ENCODE peak calls at places on chromosomes 11 and 22, in six cellular contexts. U is heart left ventricle, C is IMR-90, V is neuronal stem cell, Y is endodermal cell, T is astrocyte. J is an unnamed sample.

GRCh38 chr22:42074846-42075245 is 798 bp downstream of the PHETA2 start:
- DNase-seq in T (no peak), U (no peak), Y (no peak), C (no peak), V (no peak), J (no peak)

GRCh38 chr11:85875505-85875904 is 20.3 kb downstream of the CCDC83 start:
- DNase-seq in T (peak; percentile 72), Y (no peak), C (peak; percentile 83), V (no peak), U (no peak), J (no peak)

GRCh38 chr22:39080052-39080762 is 3.1 kb downstream of the APOBEC3G start:
- DNase-seq in C (no peak), T (no peak), V (no peak), U (no peak), Y (no peak), J (peak; percentile 15)

GRCh38 chr11:37942081-37942480 is 1344.0 kb upstream of the RAG2 start:
- DNase-seq in V (no peak), T (peak; percentile 3), U (no peak), C (no peak), Y (no peak), J (no peak)

GRCh38 chr11:108286369-108286768 is 63.5 kb downstream of the ATM start:
- DNase-seq in U (no peak), Y (no peak), C (no peak), V (no peak), T (no peak), J (no peak)

GRCh38 chr11:6742260-6742659 is 29.5 kb downstream of the OR2AG2 start:
- DNase-seq in C (no peak), T (no peak), V (no peak), Y (no peak), U (no peak), J (no peak)

GRCh38 chr22:30825711-30826505 is 131.2 kb downstream of the OSBP2 start:
- DNase-seq in C (no peak), V (no peak), Y (no peak), U (no peak), T (no peak), J (no peak)

GRCh38 chr11:12251651-12252560 is 125.5 kb upstream of the PARVA start:
- DNase-seq in C (no peak), V (no peak), U (no peak), T (no peak), Y (no peak), J (no peak)

GRCh38 chr11:22829231-22830081 is at the start of gene SVIP:
- DNase-seq in V (peak; percentile 84), Y (peak; percentile 99), T (peak; percentile 71), U (peak; percentile 96), C (peak; percentile 87), J (peak; percentile 92)

DNA sequence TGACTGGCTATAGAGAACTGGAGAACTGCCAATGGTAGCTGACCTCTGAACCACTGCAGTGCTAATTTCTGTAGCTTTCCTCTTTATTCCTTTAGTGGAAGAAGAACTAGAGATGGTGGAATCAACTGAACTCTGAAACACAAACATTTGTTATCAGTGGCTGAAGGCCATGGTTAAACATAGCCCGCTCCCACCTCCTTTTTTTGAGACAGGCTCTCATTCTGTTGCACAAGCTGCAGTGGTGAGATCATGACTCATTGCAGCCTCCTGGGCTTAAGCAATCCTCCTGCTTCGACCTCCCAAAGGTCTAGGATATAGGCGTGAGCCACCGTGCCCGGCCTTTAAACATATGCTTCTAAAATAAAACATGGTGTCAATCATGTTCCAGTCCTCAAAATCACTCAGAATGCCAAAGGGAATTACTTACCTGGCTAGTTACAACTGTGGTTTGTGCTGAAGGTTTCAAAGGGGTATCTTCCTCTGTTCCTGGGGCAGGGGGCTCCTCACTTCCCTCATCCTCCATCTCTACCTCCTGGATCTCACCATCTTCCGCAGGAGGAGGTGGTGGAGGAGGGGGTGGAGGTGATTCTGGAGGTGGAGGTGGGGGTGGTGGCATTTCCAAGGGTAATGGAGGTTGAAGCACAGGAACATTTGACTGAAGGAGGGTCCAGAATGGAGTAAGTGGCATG is 9.0 kb upstream of the AGBL2 start:
- DNase-seq in U (no peak), V (no peak), Y (no peak), T (peak; percentile 43), C (peak; percentile 89), J (no peak)
- H3K36me3 ChIP-seq in U (peaks cover 100% of the 10 kb centered on the region), V (peaks cover 30% of the 10 kb centered on the region), Y (peaks cover 89% of the 10 kb centered on the region), T (peaks cover 72% of the 10 kb centered on the region), C (peaks cover 43% of the 10 kb centered on the region), J (peaks cover 99% of the 10 kb centered on the region)

GRCh38 chr11:76745059-76745376 is 38.1 kb upstream of the TSKU start:
- DNase-seq in T (no peak), U (no peak), C (no peak), V (no peak), Y (no peak), J (no peak)
- H3K4me1 ChIP-seq in T (no peaks in the 10 kb centered on the region), U (no peaks in the 10 kb centered on the region), C (no peaks in the 10 kb centered on the region), V (no peaks in the 10 kb centered on the region), Y (peaks cover 23% of the 10 kb centered on the region), J (no peaks in the 10 kb centered on the region)

GRCh38 chr11:118251858-118252652 is at the start of gene MPZL3:
- DNase-seq in U (peak; percentile 78), Y (peak; percentile 93), C (peak; percentile 44), V (peak; percentile 69), T (peak; percentile 51), J (peak; percentile 39)

GRCh38 chr11:118258410-118258809 is 5.7 kb downstream of the MPZL2 start:
- DNase-seq in V (no peak), U (no peak), C (no peak), T (no peak), Y (no peak), J (no peak)

GRCh38 chr11:118247041-118247440 is 5.1 kb downstream of the MPZL3 start:
- DNase-seq in Y (no peak), C (no peak), T (no peak), U (no peak), V (no peak), J (no peak)

GRCh38 chr11:118252688-118253087 is 523 bp upstream of the MPZL3 start:
- DNase-seq in Y (no peak), T (no peak), U (no peak), V (no peak), C (no peak), J (no peak)
- H3K27ac ChIP-seq in Y (no peak overlapping the region), T (no peak overlapping the region), U (no peak overlapping the region), V (no peak overlapping the region), C (no peak overlapping the region), J (no peak overlapping the region)

GRCh38 chr11:102974552-102975280 is 19.2 kb upstream of the MMP13 start:
- DNase-seq in U (no peak), T (peak; percentile 89), V (no peak), Y (no peak), C (peak; percentile 84), J (no peak)

GRCh38 chr11:102967497-102967896 is 12.0 kb upstream of the MMP13 start:
- DNase-seq in U (no peak), Y (no peak), V (no peak), T (no peak), C (no peak), J (no peak)

GRCh38 chr11:102966011-102966410 is 10.5 kb upstream of the MMP13 start:
- DNase-seq in Y (no peak), U (no peak), V (no peak), C (no peak), T (no peak), J (no peak)

DNA sequence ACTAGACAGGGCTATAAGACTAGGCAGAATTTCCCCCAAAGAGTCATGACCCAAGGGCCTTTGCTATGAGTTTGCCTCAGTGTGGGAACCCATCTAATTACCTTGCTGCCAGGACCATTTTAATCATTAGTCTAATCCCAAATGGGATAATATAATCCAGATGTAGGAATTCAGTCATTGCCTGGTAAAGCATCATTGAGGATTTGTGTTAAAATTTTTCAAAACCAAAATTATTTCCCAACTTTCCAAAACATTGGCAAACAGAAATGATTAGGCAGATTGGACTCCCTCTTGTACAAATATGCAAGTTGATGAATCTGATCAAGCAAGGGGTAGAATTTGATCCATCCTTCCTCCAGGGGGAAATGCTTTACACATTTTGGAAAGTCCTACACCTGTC is 16.2 kb upstream of the MMP13 start:
- DNase-seq in T (peak; percentile 64), U (no peak), Y (no peak), V (no peak), C (peak; percentile 20), J (no peak)
- H3K36me3 ChIP-seq in T (no peaks in the 10 kb centered on the region), U (no peaks in the 10 kb centered on the region), Y (no peaks in the 10 kb centered on the region), V (no peaks in the 10 kb centered on the region), C (no peaks in the 10 kb centered on the region), J (no peaks in the 10 kb centered on the region)

GRCh38 chr22:20116376-20116950 is 559 bp downstream of the RANBP1 start:
- DNase-seq in Y (no peak), C (no peak), U (no peak), T (no peak), V (no peak), J (peak; percentile 73)
- H3K4me1 ChIP-seq in Y (peaks cover 7% of the 10 kb centered on the region), C (peaks cover 6% of the 10 kb centered on the region), U (peaks cover 23% of the 10 kb centered on the region), T (peaks cover 17% of the 10 kb centered on the region), V (peaks cover 14% of the 10 kb centered on the region), J (peaks cover 30% of the 10 kb centered on the region)

GRCh38 chr11:26248661-26249060 is 83.3 kb upstream of the ANO3 start:
- DNase-seq in Y (no peak), C (no peak), V (no peak), U (no peak), T (no peak), J (no peak)
- H3K27ac ChIP-seq in Y (no peak overlapping the region), C (no peak overlapping the region), V (no peak overlapping the region), U (no peak overlapping the region), T (no peak overlapping the region), J (no peak overlapping the region)

GRCh38 chr22:23831781-23832180 is 7.0 kb downstream of the DERL3 start:
- DNase-seq in C (no peak), T (no peak), U (peak; percentile 20), V (no peak), Y (no peak), J (peak; percentile 44)

GRCh38 chr22:23831261-23831660 is 7.5 kb downstream of the DERL3 start:
- DNase-seq in Y (no peak), U (peak; percentile 14), C (no peak), T (no peak), V (no peak), J (no peak)

GRCh38 chr22:23828800-23829680 is 9.8 kb downstream of the DERL3 start:
- DNase-seq in U (peak; percentile 61), V (no peak), C (no peak), T (no peak), Y (no peak), J (peak; percentile 89)

GRCh38 chr22:23827351-23827995 is 11.3 kb downstream of the DERL3 start:
- DNase-seq in C (no peak), T (no peak), Y (no peak), V (no peak), U (no peak), J (peak; percentile 45)

GRCh38 chr22:23829845-23830372 is 8.9 kb downstream of the DERL3 start:
- DNase-seq in U (no peak), T (peak; percentile 80), C (peak; percentile 92), V (no peak), Y (no peak), J (no peak)
- H3K36me3 ChIP-seq in U (peaks cover 95% of the 10 kb centered on the region), T (peaks cover 9% of the 10 kb centered on the region), C (peaks cover 73% of the 10 kb centered on the region), V (peaks cover 65% of the 10 kb centered on the region), Y (peaks cover 75% of the 10 kb centered on the region), J (no peaks in the 10 kb centered on the region)